ENCODE peak calls at places on chromosomes 13 and 19, in six cellular contexts. O, Z, T, F, E and Q are unnamed samples.

GRCh38 chr13:99619207-99619606 is 117.9 kb downstream of the TM9SF2 start:
- DNase-seq in O (no peak), Z (no peak), T (no peak), F (no peak), E (no peak), Q (no peak)

GRCh38 chr19:2043269-2043641 is 7.8 kb downstream of the MKNK2 start:
- DNase-seq in O (no peak), Z (no peak), T (peak), F (peak), E (no peak), Q (peak)

GRCh38 chr13:113926301-113926761 is 47.5 kb downstream of the C13orf46 start:
- DNase-seq in O (no peak), Z (no peak), T (peak), F (peak), E (no peak), Q (no peak)

GRCh38 chr19:47511681-47512080 is 3.2 kb downstream of the NAPA start:
- DNase-seq in O (no peak), Z (no peak), T (no peak), F (no peak), E (no peak), Q (no peak)

GRCh38 chr19:11196406-11197287 is 698 bp downstream of the KANK2 start:
- DNase-seq in O (peak), Z (no peak), T (peak), F (no peak), E (no peak), Q (peak)

GRCh38 chr19:56404705-56405056 is 549 bp downstream of the ZNF583 start:
- DNase-seq in O (no peak), Z (peak), T (no peak), F (no peak), E (no peak), Q (no peak)

GRCh38 chr19:5627395-5627904 is 4.6 kb downstream of the SAFB start:
- DNase-seq in O (no peak), Z (no peak), T (peak), F (peak), E (peak), Q (no peak)

GRCh38 chr13:113091211-113091771 is 14.3 kb upstream of the F7 start:
- DNase-seq in O (no peak), Z (peak), T (peak), F (no peak), E (no peak), Q (peak)

GRCh38 chr19:49877879-49878743 is 609 bp downstream of the TBC1D17 start:
- DNase-seq in O (peak), Z (peak), T (peak), F (peak), E (peak), Q (peak)

DNA sequence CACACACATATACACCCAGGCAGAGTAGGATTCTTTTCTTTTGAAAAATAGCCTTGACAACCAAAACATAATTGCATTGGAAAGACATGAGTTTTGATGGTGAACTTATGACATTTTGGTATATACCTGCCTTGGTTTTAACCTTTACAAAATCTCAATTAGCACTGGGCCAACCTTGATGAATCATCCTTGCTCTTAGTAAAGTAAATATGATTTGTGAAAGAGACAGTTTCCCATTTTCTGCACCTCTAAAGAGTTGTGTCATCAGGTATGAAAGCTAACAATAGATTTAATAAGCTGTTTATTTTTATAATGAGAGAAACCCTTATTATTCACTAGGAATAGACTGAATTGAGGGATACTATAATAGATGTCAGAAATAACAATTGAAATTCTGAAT is 15.7 kb upstream of the ENOX1 start:
- DNase-seq in O (no peak), Z (no peak), T (no peak), F (no peak), E (no peak), Q (no peak)
- H3K27ac ChIP-seq in O (no peak), Z (no peak), T (no peak), F (no peak), E (no peak), Q (no peak)

GRCh38 chr19:38252385-38252784 is 3.8 kb downstream of the PPP1R14A start:
- DNase-seq in O (no peak), Z (no peak), T (no peak), F (no peak), E (no peak), Q (no peak)
- H3K27ac ChIP-seq in O (no peak), Z (no peak), T (peak), F (peak), E (peak), Q (peak)

DNA sequence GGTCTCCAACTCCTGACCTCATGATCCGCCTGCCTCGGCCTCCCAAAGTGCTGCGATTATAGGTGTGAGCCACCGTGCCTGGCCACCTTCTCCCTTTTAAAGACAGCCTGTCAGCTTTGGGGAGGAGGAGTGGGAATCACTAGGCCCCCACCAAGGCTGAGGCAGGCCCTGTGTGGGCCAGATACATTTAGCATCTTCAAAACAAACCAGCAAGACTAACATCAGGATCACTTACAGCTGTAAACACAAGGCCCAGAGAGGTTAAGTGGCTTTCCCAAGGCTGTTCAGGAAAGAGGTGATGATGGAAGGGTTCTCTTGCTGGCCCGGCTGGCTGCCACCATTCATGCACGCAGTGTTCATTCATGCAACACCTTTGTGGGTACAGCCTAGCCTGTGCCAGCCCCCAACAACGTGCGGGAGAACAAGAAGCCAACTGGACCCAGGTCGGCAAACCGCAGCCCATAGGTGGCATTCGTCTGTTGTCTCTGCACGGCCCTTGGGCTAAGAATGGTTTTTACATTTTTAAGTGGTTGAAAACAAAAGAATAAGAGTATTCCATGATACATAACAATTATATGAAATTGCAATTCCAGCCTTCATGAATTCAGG is 23.0 kb downstream of the IER2 start:
- DNase-seq in O (no peak), Z (no peak), T (no peak), F (no peak), E (no peak), Q (no peak)
- H3K27ac ChIP-seq in O (no peak), Z (peak), T (peak), F (peak), E (peak), Q (no peak)

GRCh38 chr13:111347438-111347837 is 27.0 kb downstream of the TEX29 start:
- DNase-seq in O (no peak), Z (no peak), T (no peak), F (no peak), E (no peak), Q (no peak)

GRCh38 chr13:111344471-111345191 is 24.2 kb downstream of the TEX29 start:
- DNase-seq in O (peak), Z (no peak), T (no peak), F (peak), E (no peak), Q (no peak)

GRCh38 chr13:111346281-111346680 is 25.8 kb downstream of the TEX29 start:
- DNase-seq in O (no peak), Z (no peak), T (no peak), F (no peak), E (no peak), Q (no peak)

GRCh38 chr13:111343186-111343805 is 22.9 kb downstream of the TEX29 start:
- DNase-seq in O (no peak), Z (no peak), T (no peak), F (no peak), E (no peak), Q (peak)

GRCh38 chr13:111345682-111346081 is 25.2 kb downstream of the TEX29 start:
- DNase-seq in O (no peak), Z (no peak), T (no peak), F (no peak), E (no peak), Q (no peak)
- H3K27ac ChIP-seq in O (no peak), Z (no peak), T (no peak), F (no peak), E (no peak), Q (no peak)

GRCh38 chr19:13979686-13980085 is 26.4 kb downstream of the RFX1 start:
- DNase-seq in O (no peak), Z (no peak), T (no peak), F (no peak), E (no peak), Q (no peak)
- H3K27ac ChIP-seq in O (no peak), Z (no peak), T (no peak), F (peak), E (no peak), Q (no peak)

GRCh38 chr13:25630327-25630726 is 258.6 kb downstream of the ATP8A2 start:
- DNase-seq in O (no peak), Z (no peak), T (no peak), F (no peak), E (no peak), Q (no peak)

GRCh38 chr13:25633108-25633507 is 261.3 kb downstream of the ATP8A2 start:
- DNase-seq in O (no peak), Z (no peak), T (no peak), F (no peak), E (no peak), Q (no peak)

GRCh38 chr13:25632166-25632888 is 260.6 kb downstream of the ATP8A2 start:
- DNase-seq in O (no peak), Z (no peak), T (no peak), F (no peak), E (no peak), Q (no peak)
- H3K27ac ChIP-seq in O (no peak), Z (no peak), T (no peak), F (no peak), E (no peak), Q (no peak)